ENCODE peak calls at places on chromosomes 7 and 10, in five cellular contexts. A is HCT116, F is K562, L is HepG2, O is Panc1. K is an unnamed sample.

GRCh38 chr7:137760111-137760510 is 86.7 kb downstream of the DGKI start:
- ATAC-seq in F (no peak), L (no peak), O (no peak), A (no peak), K (no peak)

GRCh38 chr7:80942261-80943041 is 23.6 kb upstream of the SEMA3C start:
- ATAC-seq in A (peak), L (peak), F (no peak), O (peak), K (peak)

GRCh38 chr10:25933653-25934608 is at the start of gene MYO3A:
- ATAC-seq in O (no peak), L (peak), F (peak), A (no peak), K (no peak)

GRCh38 chr10:4532467-4532866 is 293.5 kb upstream of the AKR1E2 start:
- ATAC-seq in O (no peak), A (no peak), F (no peak), L (no peak), K (peak)

GRCh38 chr10:55474258-55474657 is 673.2 kb upstream of the PCDH15 start:
- ATAC-seq in L (no peak), F (no peak), A (no peak), O (no peak), K (no peak)

GRCh38 chr7:116393654-116394053 is 105.9 kb upstream of the CAV2 start:
- ATAC-seq in A (no peak), F (peak), O (peak), L (no peak), K (peak)

GRCh38 chr10:97024181-97025073 is 161.3 kb downstream of the SLIT1 start:
- ATAC-seq in L (peak), O (peak), A (peak), F (no peak), K (peak)

GRCh38 chr10:78890506-78890905 is 178.3 kb upstream of the ZMIZ1 start:
- ATAC-seq in O (no peak), A (no peak), L (no peak), F (no peak), K (no peak)

GRCh38 chr10:102985811-102986210 is 67.7 kb downstream of the CNNM2 start:
- ATAC-seq in F (no peak), A (no peak), O (no peak), L (no peak), K (no peak)

GRCh38 chr10:2968401-2968800 is 98.9 kb upstream of the PFKP start:
- ATAC-seq in A (no peak), F (no peak), L (no peak), O (no peak), K (no peak)

GRCh38 chr10:100869399-100869798 is 43.4 kb upstream of the SLF2 start:
- ATAC-seq in A (no peak), F (no peak), L (no peak), O (no peak), K (no peak)

GRCh38 chr10:16788125-16788524 is 29.1 kb downstream of the RSU1 start:
- ATAC-seq in L (no peak), O (no peak), A (no peak), F (no peak), K (no peak)

GRCh38 chr7:98165827-98166667 is 45.2 kb upstream of the BHLHA15 start:
- ATAC-seq in O (peak), A (peak), L (peak), F (peak), K (no peak)

GRCh38 chr10:5628366-5628765 is 38.0 kb downstream of the ASB13 start:
- ATAC-seq in O (peak), L (peak), A (no peak), F (no peak), K (peak)

GRCh38 chr10:6314620-6315205 is 112.0 kb downstream of the PFKFB3 start:
- ATAC-seq in O (peak), L (no peak), F (no peak), A (no peak), K (no peak)

DNA sequence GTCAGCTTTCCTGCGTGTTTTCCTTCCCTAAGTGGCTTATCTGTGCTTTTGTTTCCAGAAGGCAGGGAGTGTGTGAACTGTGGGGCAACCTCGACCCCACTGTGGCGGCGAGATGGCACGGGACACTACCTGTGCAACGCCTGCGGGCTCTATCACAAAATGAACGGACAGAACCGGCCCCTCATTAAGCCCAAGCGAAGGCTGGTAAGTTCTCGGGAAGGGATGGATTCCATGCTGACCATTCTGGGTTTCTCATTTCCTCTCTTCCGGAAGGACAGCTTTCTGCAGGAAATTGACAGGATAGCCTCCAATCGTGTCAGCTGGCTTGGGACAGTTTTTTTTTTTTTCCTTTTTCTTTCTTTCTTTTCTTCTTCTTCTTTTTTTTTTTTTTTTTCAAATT is 9.4 kb downstream of the GATA3 start:
- ATAC-seq in L (no peak), F (no peak), A (no peak), O (no peak), K (no peak)
- TF ChIP-seq POLR2AphosphoS5 in L (no peak), F (no peak), A (no peak), O (no peak), K (no peak)

GRCh38 chr7:91565499-91566331 is 301.5 kb downstream of the FZD1 start:
- ATAC-seq in L (peak), F (no peak), A (no peak), O (no peak), K (no peak)
- H3K27ac ChIP-seq in L (peak), F (no peak), A (no peak), O (no peak), K (peak)

GRCh38 chr7:100873599-100874299 is 1.2 kb upstream of the SRRT start:
- ATAC-seq in A (peak), F (no peak), O (no peak), L (no peak), K (no peak)
- TF ChIP-seq POLR2AphosphoS5 in A (no peak), F (no peak), O (no peak), L (no peak), K (no peak)

DNA sequence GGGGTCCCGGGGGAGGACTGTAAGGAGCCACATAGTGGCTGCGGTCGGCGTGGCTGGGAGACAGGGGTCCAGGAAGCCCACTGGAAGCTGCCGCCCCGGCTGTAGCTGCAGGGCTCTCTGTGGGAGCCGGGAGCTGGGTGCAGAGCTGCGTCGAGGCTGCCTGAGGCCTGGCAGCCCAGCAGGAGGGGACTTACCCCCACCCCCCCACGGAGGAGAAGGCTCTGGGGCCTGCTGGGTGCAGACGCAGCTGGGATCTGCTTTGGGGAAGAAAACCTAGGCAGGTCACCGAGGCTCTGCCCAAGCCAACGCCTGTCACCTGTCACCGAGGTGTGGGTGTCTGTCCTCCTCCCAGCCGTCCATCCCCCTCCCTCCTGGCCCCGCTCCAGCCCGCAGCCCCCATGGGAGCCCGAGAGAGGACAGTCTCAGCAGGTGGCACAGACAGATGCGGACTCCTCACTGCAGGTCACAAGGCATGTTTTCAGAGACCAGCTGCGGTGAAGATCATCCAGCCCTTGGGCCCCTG is 25.2 kb downstream of the PWWP2B start:
- ATAC-seq in A (no peak), L (no peak), O (no peak), F (no peak), K (no peak)
- H3K27ac ChIP-seq in A (peak), L (no peak), O (peak), F (peak), K (peak)

GRCh38 chr10:133276435-133277201 is at the start of gene ADAM8:
- ATAC-seq in F (peak), A (no peak), O (peak), L (no peak), K (no peak)
- TF ChIP-seq POLR2AphosphoS5 in F (no peak), A (no peak), O (no peak), L (no peak), K (no peak)

DNA sequence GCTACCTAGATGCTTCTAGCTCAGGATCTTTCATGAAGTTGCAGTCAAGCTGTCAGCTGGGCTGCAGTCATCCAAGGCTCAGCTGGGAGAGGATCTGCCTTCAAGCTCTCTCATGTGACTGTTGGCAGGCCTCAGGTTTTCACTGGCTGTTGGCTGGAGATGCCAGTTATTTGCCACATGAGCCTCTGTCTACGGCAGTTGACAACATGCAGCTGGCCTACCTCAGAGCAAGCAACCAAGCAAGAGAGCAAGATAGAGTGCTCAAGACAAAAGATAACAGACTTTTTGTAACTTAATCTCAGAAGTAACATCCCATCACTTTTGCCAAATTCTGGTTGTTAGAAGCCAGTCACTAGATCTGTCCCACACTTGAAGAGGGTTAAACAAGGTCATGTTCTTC is 125.8 kb downstream of the TPST1 start:
- ATAC-seq in O (no peak), F (no peak), A (no peak), L (no peak), K (peak)
- H3K27ac ChIP-seq in O (no peak), F (no peak), A (no peak), L (no peak), K (peak)

GRCh38 chr7:61111-61510 is 131.3 kb upstream of the FAM20C start:
- ATAC-seq in A (no peak), L (no peak), O (no peak), F (no peak), K (no peak)
- TF ChIP-seq POLR2AphosphoS5 in A (no peak), L (no peak), O (no peak), F (no peak), K (no peak)

GRCh38 chr7:124351950-124352349 is 319.1 kb upstream of the TMEM229A start:
- ATAC-seq in L (no peak), O (no peak), A (no peak), F (no peak), K (no peak)
- H3K27ac ChIP-seq in L (no peak), O (no peak), A (no peak), F (no peak), K (no peak)

K was measured in gastroesophageal sphincter.